ENCODE peak calls at places on chromosomes 11 and 22, in four cellular contexts. W is tibial nerve, O is SK-N-SH, I is endothelial cell of umbilical vein. T is an unnamed sample.
A peak's percentile ranks its signal among the peaks of the same experiment; 100 is the strongest.

GRCh38 chr11:35623708-35624168 is 5.5 kb downstream of the FJX1 start:
- DNase-seq in I (peak; percentile 61), W (no peak), O (no peak), T (no peak)

GRCh38 chr22:28759861-28760560 is 12.5 kb upstream of the CCDC117 start:
- DNase-seq in O (no peak), I (no peak), W (no peak), T (no peak)

GRCh38 chr22:31556627-31557203 is 60.4 kb downstream of the SFI1 start:
- DNase-seq in I (peak; percentile 53), W (peak; percentile 28), O (peak; percentile 46), T (no peak)

GRCh38 chr11:116605543-116605942 is 167.2 kb downstream of the BUD13 start:
- DNase-seq in W (no peak), I (peak; percentile 60), O (no peak), T (peak; percentile 54)

GRCh38 chr11:64502634-64503033 is 88.4 kb upstream of the SLC22A12 start:
- DNase-seq in W (no peak), I (no peak), O (peak; percentile 62), T (no peak)

GRCh38 chr11:63919267-63920125 is 2.5 kb upstream of the RCOR2 start:
- DNase-seq in O (peak; percentile 55), W (no peak), I (no peak), T (peak; percentile 80)

GRCh38 chr11:118148877-118149276 is 3.7 kb downstream of the SCN4B start:
- DNase-seq in I (no peak), O (no peak), W (no peak), T (no peak)

GRCh38 chr22:17674152-17674551 is 35.6 kb downstream of the BCL2L13 start:
- DNase-seq in W (no peak), I (no peak), O (no peak), T (no peak)

GRCh38 chr11:70522261-70522612 is 123.9 kb downstream of the CTTN start:
- DNase-seq in W (no peak), O (no peak), I (no peak), T (peak; percentile 12)

GRCh38 chr11:120722539-120722938 is 211.0 kb downstream of the GRIK4 start:
- DNase-seq in I (no peak), O (no peak), W (no peak), T (no peak)

GRCh38 chr22:19921544-19922081 is 20.0 kb upstream of the COMT start:
- DNase-seq in W (no peak), O (no peak), I (no peak), T (no peak)

GRCh38 chr11:103266167-103266831 is 157.1 kb downstream of the DYNC2H1 start:
- DNase-seq in O (no peak), I (no peak), W (no peak), T (no peak)

GRCh38 chr11:17599460-17599925 is 52.4 kb downstream of the OTOG start:
- DNase-seq in I (no peak), O (no peak), W (no peak), T (no peak)

GRCh38 chr22:42920101-42920820 is 63.2 kb upstream of the ARFGAP3 start:
- DNase-seq in O (no peak), I (no peak), W (no peak), T (no peak)

GRCh38 chr11:70097783-70098182 is 19.7 kb downstream of the ANO1 start:
- DNase-seq in I (no peak), O (no peak), W (no peak), T (peak; percentile 71)

GRCh38 chr11:75766449-75767227 is 1.9 kb upstream of the DGAT2 start:
- DNase-seq in W (no peak), O (no peak), I (no peak), T (no peak)

GRCh38 chr11:64060861-64061444 is 25.2 kb downstream of the FLRT1 start:
- DNase-seq in O (peak; percentile 81), I (peak; percentile 48), W (no peak), T (peak; percentile 89)

GRCh38 chr11:71332046-71332445 is 79.7 kb upstream of the SHANK2 start:
- DNase-seq in W (no peak), I (no peak), O (no peak), T (no peak)

GRCh38 chr22:40178417-40179409 is 988 bp downstream of the TNRC6B start:
- DNase-seq in O (peak; percentile 16), I (peak; percentile 71), W (peak; percentile 19), T (no peak)

GRCh38 chr22:25403752-25404471 is 160.6 kb upstream of the GRK3 start:
- DNase-seq in O (peak; percentile 49), W (no peak), I (no peak), T (no peak)

GRCh38 chr22:47053865-47054185 is 291.4 kb downstream of the TBC1D22A start:
- DNase-seq in I (peak; percentile 39), O (no peak), W (no peak), T (no peak)

GRCh38 chr22:20524004-20524481 is 16.6 kb downstream of the MED15 start:
- DNase-seq in W (no peak), I (no peak), O (peak; percentile 49), T (no peak)

GRCh38 chr11:3907590-3907989 is 52.1 kb downstream of the STIM1 start:
- DNase-seq in O (no peak), W (no peak), I (no peak), T (no peak)

GRCh38 chr22:25113316-25113721 is 86.3 kb upstream of the CRYBB3 start:
- DNase-seq in O (no peak), W (no peak), I (peak; percentile 77), T (no peak)

GRCh38 chr22:48758905-48759875 is 1068.5 kb downstream of the BRD1 start:
- DNase-seq in I (no peak), O (no peak), W (no peak), T (no peak)

GRCh38 chr11:104918113-104918824 is 20.0 kb upstream of the CASP12 start:
- DNase-seq in I (peak; percentile 98), O (no peak), W (no peak), T (no peak)

GRCh38 chr11:74019104-74019738 is 10.3 kb upstream of the UCP3 start:
- DNase-seq in I (no peak), O (no peak), W (no peak), T (no peak)

GRCh38 chr11:35106595-35106994 is 32.4 kb upstream of the CD44 start:
- DNase-seq in I (no peak), W (no peak), O (no peak), T (no peak)

GRCh38 chr11:31761636-31762035 is 49.5 kb downstream of the PAX6 start:
- DNase-seq in I (no peak), O (no peak), W (no peak), T (no peak)

GRCh38 chr22:23579870-23580585 is at the start of gene IGLL1:
- DNase-seq in O (no peak), W (no peak), I (no peak), T (no peak)

GRCh38 chr22:23583153-23583552 is 3.1 kb upstream of the IGLL1 start:
- DNase-seq in W (no peak), I (no peak), O (no peak), T (no peak)

GRCh38 chr22:23580586-23581251 is 629 bp upstream of the IGLL1 start:
- DNase-seq in W (no peak), I (no peak), O (no peak), T (no peak)

GRCh38 chr22:23581252-23581634 is 1.2 kb upstream of the IGLL1 start:
- DNase-seq in W (no peak), I (no peak), O (no peak), T (no peak)

DNA sequence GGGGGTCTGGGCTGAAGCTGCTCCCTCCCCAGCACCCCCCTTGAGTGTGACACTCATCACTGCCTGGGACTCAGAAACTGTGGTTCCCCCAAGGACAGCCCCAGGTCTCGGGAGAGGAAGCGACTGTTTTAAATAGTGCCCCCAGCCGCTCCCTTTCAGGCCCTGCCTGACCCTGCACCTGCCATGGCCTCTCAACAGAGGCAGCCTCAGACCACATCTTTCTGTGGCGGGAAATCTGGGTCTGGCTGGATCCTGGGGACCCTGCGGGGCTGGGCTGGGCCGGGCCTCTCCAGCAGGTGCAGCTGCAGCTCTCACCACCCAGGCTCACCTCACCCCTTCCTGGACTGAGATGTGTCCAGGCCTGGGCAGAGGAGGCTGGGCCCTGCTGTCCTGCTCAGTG is 3.7 kb upstream of the IGLL1 start:
- DNase-seq in O (no peak), I (no peak), W (no peak), T (no peak)
- H3K4me1 ChIP-seq in O (no peaks in the 10 kb centered on the region), I (no peaks in the 10 kb centered on the region), W (no peaks in the 10 kb centered on the region), T (no peaks in the 10 kb centered on the region)

DNA sequence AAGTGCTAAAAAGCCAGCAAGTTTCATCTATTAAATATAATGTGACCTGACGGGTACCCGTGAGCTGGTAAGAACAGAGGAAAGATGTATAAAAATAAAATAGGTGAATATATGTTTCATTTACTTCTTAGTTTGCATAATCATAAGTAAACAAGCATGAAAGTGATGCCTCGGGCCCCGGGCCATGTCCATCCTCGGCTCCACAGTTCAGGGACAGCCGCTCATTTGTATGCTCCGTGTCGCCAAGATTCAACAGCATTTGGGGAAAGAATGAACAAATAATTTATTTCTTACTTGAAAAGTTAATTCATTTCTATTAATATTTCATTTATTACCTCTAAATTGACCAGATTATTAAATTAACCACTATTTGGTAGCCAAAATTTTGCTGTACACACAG is 251.8 kb downstream of the NTM start:
- DNase-seq in W (no peak), I (no peak), O (no peak), T (no peak)
- H3K27me3 ChIP-seq in W (no peaks in the 10 kb centered on the region), I (no peaks in the 10 kb centered on the region), O (no peaks in the 10 kb centered on the region), T (no peaks in the 10 kb centered on the region)

GRCh38 chr11:126190792-126191191 is 20.7 kb downstream of the RPUSD4 start:
- DNase-seq in I (no peak), O (no peak), W (no peak), T (no peak)

GRCh38 chr11:126193038-126193478 is 18.4 kb downstream of the RPUSD4 start:
- DNase-seq in I (no peak), W (no peak), O (no peak), T (no peak)

GRCh38 chr11:126191379-126192073 is 19.9 kb downstream of the RPUSD4 start:
- DNase-seq in W (no peak), O (no peak), I (no peak), T (no peak)

GRCh38 chr11:126194121-126194543 is 17.3 kb downstream of the RPUSD4 start:
- DNase-seq in W (peak; percentile 68), I (peak; percentile 67), O (peak; percentile 82), T (no peak)

DNA sequence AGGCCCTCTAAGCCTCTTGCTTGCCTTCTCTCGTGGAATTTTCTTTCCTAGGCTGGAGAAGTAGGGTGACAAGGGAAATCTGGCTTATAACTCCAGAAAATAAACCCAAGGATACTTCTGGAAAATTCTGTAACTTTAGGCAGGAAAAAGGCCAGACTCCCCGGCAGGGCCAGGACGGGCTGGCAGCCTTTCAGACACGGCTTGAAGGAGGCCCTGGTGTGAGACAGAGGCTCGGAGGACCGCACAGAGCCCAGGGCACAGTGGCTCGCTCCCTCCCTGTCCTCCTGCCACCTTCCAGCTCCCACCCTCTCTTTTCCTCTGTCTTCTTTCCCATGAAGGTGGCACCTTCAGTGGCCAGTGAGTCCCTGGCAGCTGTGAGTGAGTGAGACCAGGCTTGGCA is 19.1 kb downstream of the RPUSD4 start:
- DNase-seq in I (no peak), W (no peak), O (no peak), T (peak; percentile 57)
- H3K4me3 ChIP-seq in I (no peak overlapping the region), W (no peak overlapping the region), O (no peak overlapping the region), T (no peak overlapping the region)

DNA sequence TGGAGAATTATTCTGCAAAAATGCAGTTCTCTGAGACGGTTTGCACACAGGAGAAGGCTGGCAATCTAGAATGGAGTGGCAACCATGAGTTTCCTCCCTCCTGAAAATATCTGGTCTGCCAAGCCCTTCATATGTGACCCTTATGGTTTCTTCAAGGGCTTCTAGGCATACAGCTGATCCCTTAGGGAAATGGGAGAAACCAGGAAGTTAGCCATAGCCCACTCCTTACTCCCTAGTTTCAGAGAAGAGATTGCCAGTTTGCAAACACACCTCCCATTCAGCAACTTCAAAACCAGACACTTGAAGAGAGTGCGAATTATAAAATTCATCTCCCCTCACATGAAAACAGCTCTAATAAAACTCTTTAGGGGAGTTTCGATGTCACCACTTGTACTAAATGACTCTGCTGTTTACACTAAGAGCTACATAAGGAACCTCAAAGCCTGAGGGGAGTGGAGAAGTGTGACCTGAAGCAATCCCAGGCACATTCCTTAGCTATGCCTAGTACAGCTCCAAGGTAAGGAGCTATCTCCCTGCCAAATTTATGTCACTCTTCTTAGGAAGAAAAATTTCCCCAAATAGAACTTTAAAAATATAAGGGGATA is 8.3 kb downstream of the LGR4 start:
- DNase-seq in O (no peak), I (no peak), W (no peak), T (no peak)
- H3K4me1 ChIP-seq in O (no peaks in the 10 kb centered on the region), I (peaks cover 18% of the 10 kb centered on the region), W (peaks cover 18% of the 10 kb centered on the region), T (peaks cover 5% of the 10 kb centered on the region)

T was measured in right cardiac atrium.